ENCODE peak calls at places on chromosomes 5 and 9, in nine cellular contexts. One of them, this sample, is unnamed.

GRCh38 chr5:175657593-175658271 is at the start of gene HRH2:
- DNase-seq in amniotic stem cell: no peak
- DNase-seq in COR-L47: no peak
- DNase-seq in cardiac fibroblast: peak
- DNase-seq in progenitor cell of endocrine pancreas: peak
- DNase-seq in upper lobe of right lung: no peak
- DNase-seq in psoas muscle: peak
- DNase-seq in choroid plexus epithelial cell: peak
- DNase-seq in HCT116: no peak
- DNase-seq in this sample: no peak

GRCh38 chr5:173242675-173243085 is 7.7 kb upstream of the NKX2-5 start:
- DNase-seq in psoas muscle: no peak
- DNase-seq in HCT116: no peak
- DNase-seq in upper lobe of right lung: no peak
- DNase-seq in COR-L47: no peak
- DNase-seq in progenitor cell of endocrine pancreas: no peak
- DNase-seq in choroid plexus epithelial cell: no peak
- DNase-seq in amniotic stem cell: no peak
- DNase-seq in cardiac fibroblast: no peak
- DNase-seq in this sample: no peak

GRCh38 chr5:16459451-16459850 is 6.1 kb downstream of the ZNF622 start:
- DNase-seq in cardiac fibroblast: no peak
- DNase-seq in progenitor cell of endocrine pancreas: no peak
- DNase-seq in psoas muscle: no peak
- DNase-seq in amniotic stem cell: no peak
- DNase-seq in HCT116: no peak
- DNase-seq in upper lobe of right lung: no peak
- DNase-seq in choroid plexus epithelial cell: no peak
- DNase-seq in COR-L47: no peak
- DNase-seq in this sample: no peak

GRCh38 chr5:161263186-161263585 is 283.3 kb downstream of the GABRB2 start:
- DNase-seq in choroid plexus epithelial cell: no peak
- DNase-seq in amniotic stem cell: no peak
- DNase-seq in HCT116: no peak
- DNase-seq in upper lobe of right lung: no peak
- DNase-seq in psoas muscle: no peak
- DNase-seq in COR-L47: no peak
- DNase-seq in cardiac fibroblast: no peak
- DNase-seq in progenitor cell of endocrine pancreas: no peak
- DNase-seq in this sample: no peak

GRCh38 chr9:135886147-135886981 is 21.0 kb downstream of the CAMSAP1 start:
- DNase-seq in progenitor cell of endocrine pancreas: no peak
- DNase-seq in COR-L47: no peak
- DNase-seq in cardiac fibroblast: no peak
- DNase-seq in choroid plexus epithelial cell: no peak
- DNase-seq in amniotic stem cell: no peak
- DNase-seq in upper lobe of right lung: no peak
- DNase-seq in HCT116: no peak
- DNase-seq in psoas muscle: no peak
- DNase-seq in this sample: peak

GRCh38 chr9:97954550-97954989 is 16.6 kb upstream of the HEMGN start:
- DNase-seq in progenitor cell of endocrine pancreas: peak
- DNase-seq in HCT116: peak
- DNase-seq in psoas muscle: no peak
- DNase-seq in cardiac fibroblast: peak
- DNase-seq in choroid plexus epithelial cell: peak
- DNase-seq in amniotic stem cell: no peak
- DNase-seq in COR-L47: peak
- DNase-seq in upper lobe of right lung: no peak
- DNase-seq in this sample: no peak

GRCh38 chr9:79353856-79354520 is 217.8 kb upstream of the TLE4 start:
- DNase-seq in upper lobe of right lung: no peak
- DNase-seq in progenitor cell of endocrine pancreas: no peak
- DNase-seq in choroid plexus epithelial cell: peak
- DNase-seq in amniotic stem cell: no peak
- DNase-seq in COR-L47: no peak
- DNase-seq in psoas muscle: no peak
- DNase-seq in cardiac fibroblast: peak
- DNase-seq in HCT116: no peak
- DNase-seq in this sample: no peak

GRCh38 chr5:146467729-146468128 is 20.6 kb downstream of the TCERG1 start:
- DNase-seq in cardiac fibroblast: no peak
- DNase-seq in choroid plexus epithelial cell: no peak
- DNase-seq in upper lobe of right lung: no peak
- DNase-seq in COR-L47: no peak
- DNase-seq in psoas muscle: no peak
- DNase-seq in HCT116: no peak
- DNase-seq in progenitor cell of endocrine pancreas: no peak
- DNase-seq in amniotic stem cell: no peak
- DNase-seq in this sample: no peak

GRCh38 chr9:125524522-125524921 is 182.5 kb downstream of the MAPKAP1 start:
- DNase-seq in choroid plexus epithelial cell: peak
- DNase-seq in COR-L47: no peak
- DNase-seq in psoas muscle: no peak
- DNase-seq in upper lobe of right lung: no peak
- DNase-seq in amniotic stem cell: no peak
- DNase-seq in progenitor cell of endocrine pancreas: no peak
- DNase-seq in cardiac fibroblast: peak
- DNase-seq in HCT116: no peak
- DNase-seq in this sample: no peak

GRCh38 chr5:11525020-11525419 is 379.2 kb downstream of the CTNND2 start:
- DNase-seq in upper lobe of right lung: no peak
- DNase-seq in cardiac fibroblast: no peak
- DNase-seq in psoas muscle: no peak
- DNase-seq in COR-L47: no peak
- DNase-seq in choroid plexus epithelial cell: no peak
- DNase-seq in HCT116: no peak
- DNase-seq in progenitor cell of endocrine pancreas: no peak
- DNase-seq in amniotic stem cell: no peak
- DNase-seq in this sample: no peak

GRCh38 chr5:158287643-158288228 is 428.8 kb upstream of the CLINT1 start:
- DNase-seq in cardiac fibroblast: peak
- DNase-seq in psoas muscle: no peak
- DNase-seq in choroid plexus epithelial cell: peak
- DNase-seq in upper lobe of right lung: no peak
- DNase-seq in progenitor cell of endocrine pancreas: no peak
- DNase-seq in amniotic stem cell: peak
- DNase-seq in COR-L47: no peak
- DNase-seq in HCT116: no peak
- DNase-seq in this sample: no peak

GRCh38 chr5:124908603-124909451 is 162.4 kb upstream of the ZNF608 start:
- DNase-seq in amniotic stem cell: no peak
- DNase-seq in cardiac fibroblast: peak
- DNase-seq in progenitor cell of endocrine pancreas: no peak
- DNase-seq in choroid plexus epithelial cell: peak
- DNase-seq in HCT116: no peak
- DNase-seq in psoas muscle: no peak
- DNase-seq in upper lobe of right lung: no peak
- DNase-seq in COR-L47: peak
- DNase-seq in this sample: peak

GRCh38 chr9:96379461-96379860 is 4.0 kb downstream of the SLC35D2 start:
- DNase-seq in upper lobe of right lung: no peak
- DNase-seq in progenitor cell of endocrine pancreas: no peak
- DNase-seq in psoas muscle: no peak
- DNase-seq in COR-L47: no peak
- DNase-seq in HCT116: no peak
- DNase-seq in cardiac fibroblast: no peak
- DNase-seq in amniotic stem cell: no peak
- DNase-seq in choroid plexus epithelial cell: peak
- DNase-seq in this sample: peak

GRCh38 chr9:97638666-97639065 is 5.0 kb downstream of the NCBP1 start:
- DNase-seq in psoas muscle: no peak
- DNase-seq in upper lobe of right lung: no peak
- DNase-seq in COR-L47: no peak
- DNase-seq in amniotic stem cell: no peak
- DNase-seq in cardiac fibroblast: no peak
- DNase-seq in progenitor cell of endocrine pancreas: no peak
- DNase-seq in HCT116: no peak
- DNase-seq in choroid plexus epithelial cell: no peak
- DNase-seq in this sample: no peak

This sample was measured in hippocampal formation.